ENCODE peak calls at places on chromosomes 13 and 19, in six cellular contexts. One of them, this sample, is unnamed.

GRCh38 chr13:21405309-21405708 is 53.8 kb downstream of the ZDHHC20 start:
- DNase-seq in stomach: no peak
- DNase-seq in suprapubic skin: no peak
- DNase-seq in SK-N-SH: no peak
- DNase-seq in HCT116: no peak
- DNase-seq in GM23338: peak
- DNase-seq in this sample: no peak

GRCh38 chr13:113562085-113562749 is 22.3 kb upstream of the TFDP1 start:
- DNase-seq in SK-N-SH: peak
- DNase-seq in suprapubic skin: peak
- DNase-seq in stomach: peak
- DNase-seq in GM23338: peak
- DNase-seq in HCT116: no peak
- DNase-seq in this sample: peak

GRCh38 chr19:482186-483041 is 13.9 kb upstream of the MADCAM1 start:
- DNase-seq in HCT116: no peak
- DNase-seq in stomach: no peak
- DNase-seq in SK-N-SH: peak
- DNase-seq in suprapubic skin: no peak
- DNase-seq in GM23338: no peak
- DNase-seq in this sample: no peak

GRCh38 chr19:58089846-58090245 is 8.2 kb downstream of the ZSCAN18 start:
- DNase-seq in HCT116: no peak
- DNase-seq in suprapubic skin: no peak
- DNase-seq in stomach: no peak
- DNase-seq in SK-N-SH: no peak
- DNase-seq in GM23338: no peak
- DNase-seq in this sample: no peak

GRCh38 chr13:27279506-27279905 is 8.9 kb downstream of the RASL11A start:
- DNase-seq in stomach: no peak
- DNase-seq in SK-N-SH: no peak
- DNase-seq in suprapubic skin: no peak
- DNase-seq in HCT116: no peak
- DNase-seq in GM23338: no peak
- DNase-seq in this sample: no peak

GRCh38 chr13:99626461-99627082 is 125.3 kb downstream of the TM9SF2 start:
- DNase-seq in GM23338: no peak
- DNase-seq in HCT116: peak
- DNase-seq in suprapubic skin: no peak
- DNase-seq in stomach: no peak
- DNase-seq in SK-N-SH: no peak
- DNase-seq in this sample: no peak

GRCh38 chr13:98293103-98293502 is 116.0 kb upstream of the RNF113B start:
- DNase-seq in suprapubic skin: no peak
- DNase-seq in HCT116: no peak
- DNase-seq in SK-N-SH: no peak
- DNase-seq in GM23338: no peak
- DNase-seq in stomach: peak
- DNase-seq in this sample: no peak

GRCh38 chr19:11261902-11262839 is at the start of gene DOCK6:
- DNase-seq in GM23338: peak
- DNase-seq in stomach: peak
- DNase-seq in SK-N-SH: peak
- DNase-seq in suprapubic skin: no peak
- DNase-seq in HCT116: no peak
- DNase-seq in this sample: no peak

GRCh38 chr19:41219924-41220567 is 1.0 kb downstream of the AXL start:
- DNase-seq in suprapubic skin: peak
- DNase-seq in SK-N-SH: no peak
- DNase-seq in stomach: no peak
- DNase-seq in GM23338: peak
- DNase-seq in HCT116: no peak
- DNase-seq in this sample: no peak

GRCh38 chr13:100544866-100545683 is 43.5 kb downstream of the GGACT start:
- DNase-seq in HCT116: no peak
- DNase-seq in SK-N-SH: no peak
- DNase-seq in GM23338: no peak
- DNase-seq in suprapubic skin: no peak
- DNase-seq in stomach: peak
- DNase-seq in this sample: no peak

GRCh38 chr13:30375436-30375835 is 46.9 kb upstream of the UBE2L5 start:
- DNase-seq in GM23338: no peak
- DNase-seq in HCT116: no peak
- DNase-seq in stomach: no peak
- DNase-seq in suprapubic skin: no peak
- DNase-seq in SK-N-SH: no peak
- DNase-seq in this sample: no peak

GRCh38 chr13:44920013-44920412 is 69.3 kb downstream of the NUFIP1 start:
- DNase-seq in stomach: no peak
- DNase-seq in SK-N-SH: no peak
- DNase-seq in GM23338: no peak
- DNase-seq in HCT116: peak
- DNase-seq in suprapubic skin: no peak
- DNase-seq in this sample: no peak

GRCh38 chr13:44918323-44919102 is 70.8 kb downstream of the NUFIP1 start:
- DNase-seq in SK-N-SH: peak
- DNase-seq in GM23338: peak
- DNase-seq in HCT116: peak
- DNase-seq in stomach: peak
- DNase-seq in suprapubic skin: peak
- DNase-seq in this sample: no peak

GRCh38 chr13:44921478-44921877 is 67.8 kb downstream of the NUFIP1 start:
- DNase-seq in HCT116: no peak
- DNase-seq in suprapubic skin: no peak
- DNase-seq in SK-N-SH: no peak
- DNase-seq in stomach: no peak
- DNase-seq in GM23338: peak
- DNase-seq in this sample: no peak

GRCh38 chr13:44917589-44918322 is 71.5 kb downstream of the NUFIP1 start:
- DNase-seq in HCT116: peak
- DNase-seq in stomach: peak
- DNase-seq in GM23338: peak
- DNase-seq in SK-N-SH: peak
- DNase-seq in suprapubic skin: peak
- DNase-seq in this sample: peak

GRCh38 chr13:44919103-44919804 is 70.0 kb downstream of the NUFIP1 start:
- DNase-seq in stomach: no peak
- DNase-seq in HCT116: no peak
- DNase-seq in SK-N-SH: no peak
- DNase-seq in suprapubic skin: no peak
- DNase-seq in GM23338: no peak
- DNase-seq in this sample: no peak
- H3K4me3 ChIP-seq in stomach: no peak
- H3K4me3 ChIP-seq in HCT116: no peak
- H3K4me3 ChIP-seq in SK-N-SH: peak
- H3K4me3 ChIP-seq in suprapubic skin: peak
- H3K4me3 ChIP-seq in GM23338: peak
- H3K4me3 ChIP-seq in this sample: no peak

GRCh38 chr19:49070416-49070815 is 2.1 kb downstream of the KCNA7 start:
- DNase-seq in HCT116: no peak
- DNase-seq in GM23338: no peak
- DNase-seq in suprapubic skin: no peak
- DNase-seq in stomach: no peak
- DNase-seq in SK-N-SH: no peak
- DNase-seq in this sample: no peak

GRCh38 chr19:49071860-49072547 is 495 bp downstream of the KCNA7 start:
- DNase-seq in HCT116: no peak
- DNase-seq in SK-N-SH: peak
- DNase-seq in suprapubic skin: no peak
- DNase-seq in GM23338: peak
- DNase-seq in stomach: no peak
- DNase-seq in this sample: no peak

GRCh38 chr19:49069026-49069425 is 3.5 kb downstream of the KCNA7 start:
- DNase-seq in SK-N-SH: no peak
- DNase-seq in HCT116: no peak
- DNase-seq in suprapubic skin: no peak
- DNase-seq in GM23338: no peak
- DNase-seq in stomach: no peak
- DNase-seq in this sample: no peak

GRCh38 chr19:49073514-49074378 is 1.2 kb upstream of the KCNA7 start:
- DNase-seq in HCT116: peak
- DNase-seq in stomach: no peak
- DNase-seq in SK-N-SH: peak
- DNase-seq in GM23338: peak
- DNase-seq in suprapubic skin: no peak
- DNase-seq in this sample: no peak
- H3K27ac ChIP-seq in HCT116: no peak
- H3K27ac ChIP-seq in stomach: no peak
- H3K27ac ChIP-seq in SK-N-SH: no peak
- H3K27ac ChIP-seq in GM23338: no peak
- H3K27ac ChIP-seq in suprapubic skin: no peak
- H3K27ac ChIP-seq in this sample: no peak

GRCh38 chr13:33205224-33205623 is 80.3 kb downstream of the STARD13 start:
- DNase-seq in SK-N-SH: no peak
- DNase-seq in stomach: no peak
- DNase-seq in HCT116: no peak
- DNase-seq in suprapubic skin: no peak
- DNase-seq in GM23338: no peak
- DNase-seq in this sample: no peak

GRCh38 chr13:33202644-33203169 is 82.8 kb downstream of the STARD13 start:
- DNase-seq in HCT116: no peak
- DNase-seq in stomach: no peak
- DNase-seq in SK-N-SH: no peak
- DNase-seq in suprapubic skin: no peak
- DNase-seq in GM23338: no peak
- DNase-seq in this sample: no peak

GRCh38 chr13:33205804-33206221 is 79.7 kb downstream of the STARD13 start:
- DNase-seq in SK-N-SH: peak
- DNase-seq in GM23338: peak
- DNase-seq in stomach: no peak
- DNase-seq in HCT116: no peak
- DNase-seq in suprapubic skin: no peak
- DNase-seq in this sample: no peak

GRCh38 chr13:33206425-33206824 is 79.1 kb downstream of the STARD13 start:
- DNase-seq in HCT116: no peak
- DNase-seq in suprapubic skin: no peak
- DNase-seq in SK-N-SH: no peak
- DNase-seq in GM23338: no peak
- DNase-seq in stomach: no peak
- DNase-seq in this sample: no peak

DNA sequence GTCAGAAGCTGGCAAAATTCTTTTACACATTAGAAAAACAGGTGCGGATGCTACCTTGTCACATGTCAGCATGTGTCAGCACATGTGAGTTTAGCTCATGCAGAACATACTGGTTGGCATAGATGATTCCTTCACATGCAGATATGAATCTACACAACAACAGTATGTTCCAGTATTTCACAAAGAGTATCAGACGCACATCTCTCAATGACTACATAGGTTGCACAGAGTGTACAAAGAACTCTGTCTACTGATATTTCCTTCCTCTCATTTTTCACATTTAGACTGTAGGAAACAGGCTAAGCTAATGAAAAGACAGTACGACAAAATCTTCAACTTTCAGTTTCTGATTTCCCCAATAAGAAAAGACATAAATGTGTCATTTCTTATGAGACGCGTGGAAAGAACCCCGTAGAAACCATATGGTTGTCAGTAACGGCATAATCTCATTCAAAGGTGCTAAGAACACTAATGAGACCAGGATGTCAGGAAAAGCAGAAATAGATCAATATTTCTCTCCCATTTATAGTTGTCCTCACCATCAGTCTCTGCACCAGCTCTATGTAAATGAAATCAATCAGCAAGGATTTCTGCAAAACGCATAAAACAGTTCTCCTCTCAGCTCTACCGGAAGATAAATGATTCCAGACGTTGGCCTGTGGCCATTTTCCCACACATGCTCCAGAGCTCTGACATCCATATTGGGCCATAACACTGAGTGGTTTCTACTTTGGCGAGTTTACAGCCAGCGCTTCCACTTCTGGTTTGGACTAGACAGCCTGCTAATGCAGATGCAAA is 81.2 kb downstream of the STARD13 start:
- DNase-seq in SK-N-SH: peak
- DNase-seq in suprapubic skin: peak
- DNase-seq in GM23338: no peak
- DNase-seq in stomach: peak
- DNase-seq in HCT116: no peak
- DNase-seq in this sample: peak
- TF ChIP-seq POLR2AphosphoS5 in SK-N-SH: peak
- TF ChIP-seq POLR2AphosphoS5 in suprapubic skin: peak
- TF ChIP-seq POLR2AphosphoS5 in GM23338: no peak
- TF ChIP-seq POLR2AphosphoS5 in stomach: peak
- TF ChIP-seq POLR2AphosphoS5 in HCT116: no peak
- TF ChIP-seq POLR2AphosphoS5 in this sample: peak

GRCh38 chr19:29532097-29532496 is 6.3 kb downstream of the VSTM2B start:
- DNase-seq in suprapubic skin: no peak
- DNase-seq in GM23338: peak
- DNase-seq in SK-N-SH: no peak
- DNase-seq in HCT116: no peak
- DNase-seq in stomach: peak
- DNase-seq in this sample: no peak

GRCh38 chr19:29531458-29532025 is 5.7 kb downstream of the VSTM2B start:
- DNase-seq in SK-N-SH: no peak
- DNase-seq in stomach: no peak
- DNase-seq in suprapubic skin: no peak
- DNase-seq in HCT116: no peak
- DNase-seq in GM23338: no peak
- DNase-seq in this sample: no peak

GRCh38 chr19:29528946-29529645 is 3.3 kb downstream of the VSTM2B start:
- DNase-seq in suprapubic skin: no peak
- DNase-seq in stomach: no peak
- DNase-seq in GM23338: peak
- DNase-seq in SK-N-SH: no peak
- DNase-seq in HCT116: no peak
- DNase-seq in this sample: no peak

GRCh38 chr19:29529646-29530548 is 4.1 kb downstream of the VSTM2B start:
- DNase-seq in SK-N-SH: peak
- DNase-seq in HCT116: no peak
- DNase-seq in GM23338: peak
- DNase-seq in suprapubic skin: no peak
- DNase-seq in stomach: no peak
- DNase-seq in this sample: no peak

DNA sequence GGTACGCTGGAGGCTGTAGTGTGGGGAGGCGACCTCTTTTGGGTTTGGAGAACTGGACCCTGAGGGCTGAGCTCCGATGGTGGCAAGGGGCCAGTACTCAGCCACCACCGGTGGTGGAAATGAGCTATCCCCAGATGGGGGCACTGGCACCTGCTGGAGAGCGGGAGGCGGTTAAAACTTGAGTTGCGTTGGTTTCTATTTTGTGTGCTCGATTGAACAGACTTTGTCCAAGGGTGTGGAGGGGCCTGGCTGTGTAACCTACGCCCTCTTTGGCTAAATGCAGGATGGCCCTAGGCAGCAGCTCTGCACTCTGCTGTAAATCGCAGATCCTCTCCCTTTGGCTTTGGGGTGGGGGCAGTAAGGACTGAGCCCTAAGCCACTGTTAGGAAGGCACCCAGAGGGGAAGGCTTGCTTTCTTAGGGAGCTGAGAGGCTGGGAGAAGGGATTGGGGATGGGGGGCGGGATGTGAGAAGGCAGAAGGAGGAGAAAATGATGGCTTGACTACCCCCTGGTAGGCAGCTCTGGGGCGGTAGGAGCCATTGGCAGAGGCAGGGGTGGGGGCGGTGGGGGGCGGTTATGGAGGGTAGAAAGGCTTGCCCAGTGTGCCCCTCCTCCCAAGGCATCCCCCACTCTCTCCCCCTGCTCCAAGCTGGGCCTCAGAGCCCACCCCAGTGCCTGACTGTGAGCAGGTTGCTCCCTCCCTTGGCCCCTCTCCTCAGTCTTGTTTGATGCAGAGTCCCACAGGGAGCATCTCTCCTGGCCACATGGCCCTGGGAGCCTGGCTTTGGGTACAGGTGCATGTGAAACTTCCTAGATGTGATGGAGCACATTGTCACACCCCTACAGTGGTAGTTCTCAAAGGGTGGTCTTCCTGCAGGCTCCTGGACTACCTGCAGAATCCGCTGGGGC is 5.0 kb downstream of the VSTM2B start:
- DNase-seq in stomach: no peak
- DNase-seq in suprapubic skin: no peak
- DNase-seq in HCT116: no peak
- DNase-seq in GM23338: peak
- DNase-seq in SK-N-SH: no peak
- DNase-seq in this sample: no peak
- H3K4me3 ChIP-seq in stomach: no peak
- H3K4me3 ChIP-seq in suprapubic skin: no peak
- H3K4me3 ChIP-seq in HCT116: no peak
- H3K4me3 ChIP-seq in GM23338: peak
- H3K4me3 ChIP-seq in SK-N-SH: no peak
- H3K4me3 ChIP-seq in this sample: no peak